ENCODE peak calls at places on chromosome 11, in nine cellular contexts. Z is lower leg skin; F is occipital lobe; S is activated T-cell treated with anti-CD3 and anti-CD28 coated beads for 1 hour; L is nephron progenitor cell; I is tibial nerve; T is neuronal stem cell; Q is CD4-positive, alpha-beta T cell; G is GM13976. N is an unnamed sample.

GRCh38 chr11:132168326-132168725 is 797.9 kb downstream of the NTM start:
- DNase-seq in G (no peak), T (no peak), Q (no peak), Z (no peak), S (no peak), L (no peak), F (no peak), I (no peak), N (no peak)

GRCh38 chr11:197741-198235 is 4.9 kb downstream of the SCGB1C1 start:
- DNase-seq in S (no peak), G (no peak), F (no peak), I (no peak), Z (peak; percentile 84), Q (no peak), T (no peak), L (no peak), N (no peak)

GRCh38 chr11:17570034-17570433 is 23.0 kb downstream of the OTOG start:
- DNase-seq in T (no peak), Q (no peak), S (no peak), F (peak; percentile 49), L (no peak), Z (peak; percentile 43), G (no peak), I (no peak), N (no peak)

GRCh38 chr11:12806113-12806512 is 131.9 kb downstream of the TEAD1 start:
- DNase-seq in G (no peak), I (no peak), L (no peak), Z (no peak), T (no peak), Q (no peak), S (no peak), F (no peak), N (no peak)

GRCh38 chr11:119262668-119263351 is 54.1 kb downstream of the MCAM start:
- DNase-seq in F (no peak), L (no peak), Z (no peak), G (peak; percentile 35), I (no peak), Q (no peak), S (no peak), T (no peak), N (no peak)

GRCh38 chr11:124394408-124394807 is 4.4 kb downstream of the OR8B3 start:
- DNase-seq in L (no peak), F (no peak), I (no peak), S (no peak), Q (no peak), Z (no peak), T (no peak), G (no peak), N (no peak)

GRCh38 chr11:70078796-70079616 is 889 bp downstream of the ANO1 start:
- DNase-seq in L (no peak), Q (no peak), I (no peak), T (no peak), Z (no peak), S (no peak), G (no peak), F (no peak), N (no peak)

GRCh38 chr11:109940816-109941215 is 152.4 kb upstream of the ZC3H12C start:
- DNase-seq in S (no peak), F (no peak), L (no peak), Q (no peak), I (no peak), Z (no peak), T (no peak), G (no peak), N (no peak)